ENCODE peak calls at places on chromosomes 7 and 10, in nine cellular contexts. D is right atrium auricular region, R is GM12865, A is NT2/D1, N is aorta, S is uterus, O is fibroblast of pulmonary artery, U is fibroblast of the aortic adventitia, Z is Karpas-422. P is an unnamed sample.
A peak's percentile ranks its signal among the peaks of the same experiment; 100 is the strongest.

GRCh38 chr7:92614586-92615237 is 24.5 kb upstream of the FAM133B start:
- DNase-seq in A (no peak), N (no peak), Z (no peak), D (no peak), U (peak; percentile 35), S (no peak), R (no peak), O (peak; percentile 59), P (peak; percentile 41)

GRCh38 chr7:52504546-52504945 is 530.9 kb upstream of the POM121L12 start:
- DNase-seq in O (no peak), U (no peak), R (no peak), S (no peak), A (no peak), N (no peak), Z (no peak), D (no peak), P (no peak)

GRCh38 chr10:96651998-96652431 is 65.2 kb upstream of the TM9SF3 start:
- DNase-seq in R (peak; percentile 84), A (no peak), Z (no peak), S (no peak), D (no peak), N (peak; percentile 75), O (no peak), U (no peak), P (no peak)

GRCh38 chr7:50471970-50472369 is 21.8 kb upstream of the FIGNL1 start:
- DNase-seq in Z (no peak), U (no peak), D (no peak), S (no peak), N (no peak), A (no peak), O (no peak), R (no peak), P (no peak)

GRCh38 chr7:20007510-20007909 is 209.7 kb downstream of the MACC1 start:
- DNase-seq in S (no peak), Z (no peak), N (no peak), O (no peak), A (no peak), R (no peak), D (no peak), U (no peak), P (no peak)

GRCh38 chr7:102875700-102876192 is 37.1 kb upstream of the LRRC17 start:
- DNase-seq in D (no peak), N (no peak), U (peak; percentile 98), A (peak; percentile 11), R (no peak), O (peak; percentile 98), S (no peak), Z (peak; percentile 30), P (peak; percentile 97)

GRCh38 chr7:65251851-65252620 is 121.6 kb upstream of the ZNF92 start:
- DNase-seq in U (peak; percentile 22), O (peak; percentile 29), R (peak; percentile 64), S (peak; percentile 25), D (peak; percentile 58), A (peak; percentile 91), N (no peak), Z (no peak), P (peak; percentile 2)

GRCh38 chr10:22321831-22322662 is 1.1 kb downstream of the BMI1 start:
- DNase-seq in D (no peak), R (peak; percentile 29), A (no peak), O (no peak), Z (peak; percentile 59), S (no peak), U (no peak), N (peak; percentile 56), P (no peak)

GRCh38 chr7:43337191-43337590 is 224.7 kb downstream of the HECW1 start:
- DNase-seq in A (no peak), D (no peak), O (no peak), R (no peak), N (no peak), S (no peak), U (no peak), Z (no peak), P (peak; percentile 4)

GRCh38 chr10:52652431-52653220 is 120.0 kb downstream of the MBL2 start:
- DNase-seq in R (no peak), N (no peak), S (no peak), D (no peak), A (no peak), U (no peak), O (no peak), Z (no peak), P (peak; percentile 5)

GRCh38 chr10:44864042-44864436 is 47.1 kb upstream of the TMEM72 start:
- DNase-seq in Z (no peak), U (no peak), D (peak; percentile 59), S (no peak), N (no peak), A (no peak), O (no peak), R (no peak), P (peak; percentile 36)

GRCh38 chr7:73844848-73845460 is 2.6 kb upstream of the METTL27 start:
- DNase-seq in D (no peak), S (peak; percentile 64), Z (no peak), O (peak; percentile 50), N (no peak), R (no peak), A (no peak), U (peak; percentile 83), P (peak; percentile 89)

GRCh38 chr10:124338276-124338915 is 80.3 kb downstream of the OAT start:
- DNase-seq in U (no peak), O (no peak), S (no peak), D (no peak), R (no peak), N (no peak), A (no peak), Z (no peak), P (no peak)

GRCh38 chr10:133163889-133164815 is 4.1 kb downstream of the KNDC1 start:
- DNase-seq in R (no peak), A (no peak), S (no peak), D (no peak), N (peak; percentile 29), U (no peak), O (no peak), Z (no peak), P (no peak)

GRCh38 chr7:108836246-108836645 is 266.6 kb downstream of the DNAJB9 start:
- DNase-seq in D (no peak), U (peak; percentile 47), A (no peak), O (no peak), Z (no peak), S (no peak), N (no peak), R (no peak), P (peak; percentile 3)

GRCh38 chr10:99952799-99953198 is 56.9 kb downstream of the DNMBP start:
- DNase-seq in U (no peak), D (no peak), R (no peak), N (no peak), O (no peak), Z (no peak), S (no peak), A (no peak), P (no peak)

GRCh38 chr10:130207205-130207604 is 71.0 kb downstream of the GLRX3 start:
- DNase-seq in D (no peak), U (no peak), N (no peak), S (no peak), O (no peak), Z (no peak), A (no peak), R (no peak), P (no peak)

GRCh38 chr10:99579971-99580370 is 40.3 kb downstream of the SLC25A28 start:
- DNase-seq in N (no peak), Z (no peak), O (no peak), S (no peak), D (no peak), U (no peak), A (no peak), R (no peak), P (no peak)

GRCh38 chr7:99365318-99366141 is 9.0 kb upstream of the ARPC1B start:
- DNase-seq in D (no peak), Z (peak; percentile 71), S (no peak), O (no peak), U (no peak), R (peak; percentile 50), N (no peak), A (no peak), P (no peak)

GRCh38 chr10:48284002-48284546 is 9.6 kb upstream of the FRMPD2 start:
- DNase-seq in O (no peak), A (no peak), R (no peak), Z (no peak), N (no peak), S (no peak), D (no peak), U (no peak), P (no peak)
- H3K4me3 ChIP-seq in O (no peak overlapping the region), A (no peak overlapping the region), R (no peak overlapping the region), Z (no peak overlapping the region), N (no peak overlapping the region), S (no peak overlapping the region), D (no peak overlapping the region), U (no peak overlapping the region), P (no peak overlapping the region)

DNA sequence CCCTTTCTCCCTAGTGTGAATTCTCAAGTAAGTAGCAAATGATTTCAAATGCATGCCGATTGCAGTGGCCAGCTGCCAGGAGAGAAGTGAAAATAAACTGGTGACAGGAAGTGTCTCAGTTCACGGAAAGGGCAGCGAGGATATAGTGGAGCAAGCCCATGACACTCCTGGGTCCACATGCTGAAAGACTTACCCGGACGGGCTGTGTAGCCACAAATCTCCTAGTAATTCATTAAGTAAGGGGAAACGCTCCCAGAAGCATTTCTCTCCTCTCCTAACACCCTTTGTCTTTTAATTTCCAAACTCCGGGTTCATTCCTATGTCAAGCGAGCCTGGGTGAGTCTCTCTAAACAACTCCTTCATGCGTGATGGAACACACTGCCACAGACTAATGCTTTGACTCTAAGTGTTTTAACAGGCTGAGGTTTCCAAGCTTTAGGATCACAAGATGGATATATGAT is 125.6 kb downstream of the CYP26A1 start:
- DNase-seq in A (no peak), O (peak; percentile 38), U (peak; percentile 48), N (peak; percentile 90), Z (no peak), D (peak; percentile 81), S (peak; percentile 33), R (peak; percentile 26), P (peak; percentile 75)
- H3K4me3 ChIP-seq in A (no peak overlapping the region), O (peak overlapping the region; percentile 51), U (peak overlapping the region; percentile 47), N (peak overlapping the region; percentile 45), Z (no peak overlapping the region), D (peak overlapping the region; percentile 39), S (peak overlapping the region; percentile 11), R (no peak overlapping the region), P (peak overlapping the region; percentile 46)

DNA sequence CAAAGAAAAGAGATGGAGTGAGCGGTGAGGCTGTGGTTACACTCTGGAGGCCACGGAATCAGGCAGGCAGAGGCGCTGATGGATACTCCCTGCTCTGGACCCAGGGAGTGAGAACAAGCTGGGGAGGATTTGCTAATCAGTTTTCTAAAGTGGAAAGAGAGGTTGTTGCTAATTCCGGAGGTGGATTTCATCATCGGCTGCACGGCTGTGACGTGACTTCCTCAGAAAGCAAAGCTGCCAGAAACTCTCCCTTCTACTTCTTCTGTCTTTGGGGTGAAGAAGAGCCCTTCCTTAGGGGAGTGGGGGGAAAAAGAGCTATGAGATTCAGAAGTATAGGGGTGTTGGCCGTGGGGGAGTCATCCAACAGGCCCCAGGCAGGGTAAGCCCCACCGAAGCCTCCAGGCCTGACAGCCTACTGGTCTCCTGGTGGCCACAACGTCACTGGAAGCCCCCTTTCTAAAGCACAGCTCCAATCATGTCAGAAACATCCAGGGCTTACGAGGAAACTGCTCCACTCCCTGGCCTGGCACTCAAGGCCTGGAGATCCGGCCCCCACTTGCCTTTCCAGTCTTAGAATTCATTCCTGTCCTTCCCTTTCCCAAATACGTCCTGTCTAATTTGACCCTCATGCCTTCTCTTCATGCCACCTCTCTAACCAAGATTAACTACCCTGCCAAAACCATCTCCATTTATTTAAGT is 114.5 kb downstream of the HIP1 start:
- DNase-seq in D (peak; percentile 85), Z (no peak), A (no peak), N (peak; percentile 83), R (no peak), U (peak; percentile 78), O (peak; percentile 91), S (peak; percentile 31), P (peak; percentile 71)
- H3K4me3 ChIP-seq in D (no peak overlapping the region), Z (no peak overlapping the region), A (no peak overlapping the region), N (no peak overlapping the region), R (no peak overlapping the region), U (no peak overlapping the region), O (no peak overlapping the region), S (no peak overlapping the region), P (no peak overlapping the region)

GRCh38 chr7:140542226-140542625 is 62.9 kb upstream of the MKRN1 start:
- DNase-seq in D (peak; percentile 68), R (no peak), U (peak; percentile 79), N (peak; percentile 64), A (no peak), S (peak; percentile 88), O (peak; percentile 77), Z (no peak), P (peak; percentile 30)
- H3K4me3 ChIP-seq in D (peak overlapping the region; percentile 6), R (no peak overlapping the region), U (peak overlapping the region; percentile 41), N (no peak overlapping the region), A (peak overlapping the region; percentile 3), S (no peak overlapping the region), O (peak overlapping the region; percentile 32), Z (no peak overlapping the region), P (no peak overlapping the region)

P was measured in foreskin fibroblast.